ENCODE peak calls at places on chromosomes 2 and 18, in five cellular contexts. V, Q, J, R and H are unnamed samples.
A peak's percentile ranks its signal among the peaks of the same experiment; 100 is the strongest.

GRCh38 chr2:96970248-96970875 is 16.0 kb downstream of the FAM178B start:
- DNase-seq in V (no peak), Q (no peak), J (no peak), R (no peak), H (no peak)

GRCh38 chr2:23385748-23386421 is 906 bp downstream of the KLHL29 start:
- DNase-seq in V (no peak), Q (peak; percentile 33), J (no peak), R (peak; percentile 25), H (no peak)

GRCh38 chr2:25347846-25348245 is 6.1 kb upstream of the DNMT3A start:
- DNase-seq in V (peak; percentile 68), Q (no peak), J (no peak), R (no peak), H (peak; percentile 16)

GRCh38 chr2:69082430-69082997 is 69.5 kb downstream of the ANTXR1 start:
- DNase-seq in V (peak; percentile 85), Q (peak; percentile 26), J (no peak), R (peak; percentile 97), H (peak; percentile 80)

GRCh38 chr2:105307550-105307949 is 22.0 kb downstream of the TGFBRAP1 start:
- DNase-seq in V (no peak), Q (no peak), J (no peak), R (no peak), H (no peak)

GRCh38 chr18:7089369-7089768 is 28.2 kb downstream of the LAMA1 start:
- DNase-seq in V (no peak), Q (no peak), J (no peak), R (no peak), H (no peak)

GRCh38 chr2:149090706-149091105 is 52.2 kb downstream of the LYPD6B start:
- DNase-seq in V (no peak), Q (no peak), J (no peak), R (no peak), H (no peak)

GRCh38 chr2:204183608-204184007 is 247.0 kb downstream of the ICOS start:
- DNase-seq in V (no peak), Q (no peak), J (no peak), R (no peak), H (no peak)

GRCh38 chr18:3177902-3178687 is 41.7 kb downstream of the MYOM1 start:
- DNase-seq in V (peak; percentile 16), Q (peak; percentile 38), J (peak; percentile 26), R (no peak), H (no peak)

GRCh38 chr2:1231664-1232063 is 181.6 kb upstream of the TPO start:
- DNase-seq in V (no peak), Q (no peak), J (no peak), R (peak; percentile 9), H (no peak)

GRCh38 chr2:7646024-7646423 is 728.8 kb downstream of the RNF144A start:
- DNase-seq in V (no peak), Q (no peak), J (no peak), R (no peak), H (no peak)

GRCh38 chr2:238170386-238171071 is 11.8 kb downstream of the ERFE start:
- DNase-seq in V (peak; percentile 4), Q (peak; percentile 16), J (no peak), R (no peak), H (no peak)
- H3K27ac ChIP-seq in V (peak overlapping the region; percentile 92), Q (peak overlapping the region; percentile 34), J (no peak overlapping the region), R (peak overlapping the region; percentile 88), H (peak overlapping the region; percentile 100)

DNA sequence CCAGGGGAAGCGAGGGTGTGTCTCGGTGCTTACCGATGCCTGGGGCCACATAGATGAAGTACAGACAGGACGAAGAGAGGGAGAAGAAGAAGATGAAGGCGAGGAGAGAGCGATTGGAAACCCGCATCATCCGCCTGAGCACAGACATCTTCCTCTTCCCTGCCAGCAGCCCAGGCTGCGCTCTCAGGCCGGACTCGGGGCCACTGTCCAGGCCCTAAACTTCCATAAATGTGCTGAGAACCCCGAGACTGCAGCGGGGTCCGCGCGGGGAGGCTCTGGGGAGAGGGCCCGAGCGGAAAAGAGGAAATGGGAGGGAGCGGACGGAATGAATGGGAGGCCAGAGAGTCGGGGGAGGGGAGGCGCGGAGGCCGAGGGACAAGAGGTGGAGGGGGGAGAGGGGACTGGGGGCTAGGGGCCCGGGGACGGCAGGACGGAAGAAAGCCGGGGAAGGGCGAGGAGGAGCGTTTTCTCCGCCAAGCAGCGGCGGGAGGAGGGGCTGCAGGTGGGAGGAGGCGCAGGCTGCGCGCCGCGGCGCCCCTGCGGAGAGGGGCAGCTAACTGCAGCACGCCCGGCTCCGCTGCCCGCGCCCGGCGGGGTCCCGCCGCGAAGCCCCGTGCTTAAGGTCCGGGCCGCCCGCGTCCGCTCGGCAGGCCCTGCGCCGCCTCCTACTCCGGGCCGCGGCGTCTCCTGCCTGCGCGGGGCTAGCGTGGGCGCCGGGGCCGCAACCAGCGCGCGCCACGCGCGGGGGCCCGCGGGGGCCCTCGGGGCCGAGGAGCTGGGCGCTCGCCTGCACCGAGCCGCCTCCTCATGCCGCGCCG is at the start of gene B4GALT6:
- DNase-seq in V (peak; percentile 25), Q (no peak), J (no peak), R (peak; percentile 47), H (no peak)
- TF ChIP-seq CTCF in V (no peak), Q (no peak), J (no peak), R (no peak), H (no peak)

GRCh38 chr2:233850745-233851144 is 3.6 kb downstream of the HJURP start:
- DNase-seq in V (no peak), Q (no peak), J (no peak), R (no peak), H (no peak)
- H3K27ac ChIP-seq in V (no peak overlapping the region), Q (no peak overlapping the region), J (no peak overlapping the region), R (peak overlapping the region; percentile 83), H (no peak overlapping the region)

DNA sequence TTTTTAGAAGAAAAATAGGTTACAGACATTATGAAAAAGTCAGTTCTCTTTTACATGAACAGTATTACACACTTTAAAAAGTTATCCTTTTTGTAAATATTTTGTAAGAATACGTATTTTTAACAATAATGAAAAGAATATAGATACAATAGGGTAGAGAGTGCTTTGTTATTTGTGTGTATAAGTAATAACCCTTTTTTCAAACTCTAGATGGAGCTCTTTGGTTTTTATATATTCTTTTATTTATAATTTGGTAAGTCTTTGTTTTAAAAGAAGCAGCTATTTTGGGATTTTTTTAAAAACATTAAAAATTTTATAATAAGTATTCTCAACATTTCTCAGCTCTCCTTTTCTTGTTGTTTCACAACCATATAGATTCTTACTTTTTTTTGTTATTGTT is 46.2 kb downstream of the ACYP2 start:
- DNase-seq in V (peak; percentile 36), Q (no peak), J (no peak), R (no peak), H (no peak)
- TF ChIP-seq CTCF in V (no peak), Q (peak; percentile 20), J (no peak), R (no peak), H (no peak)